ENCODE peak calls at places on chromosomes 13 and 19, in six cellular contexts. One of them, this sample, is unnamed.

GRCh38 chr13:35157143-35157755 is 215.2 kb downstream of the NBEA start:
- DNase-seq in K562: peak; percentile 6
- DNase-seq in fibroblast of lung: peak; percentile 46
- DNase-seq in WERI-Rb-1: peak; percentile 15
- DNase-seq in neural progenitor cell: peak; percentile 55
- DNase-seq in lower lobe of right lung: no peak
- DNase-seq in this sample: no peak

GRCh38 chr19:13256918-13257317 is 106.7 kb downstream of the IER2 start:
- DNase-seq in K562: no peak
- DNase-seq in fibroblast of lung: no peak
- DNase-seq in WERI-Rb-1: no peak
- DNase-seq in neural progenitor cell: no peak
- DNase-seq in lower lobe of right lung: no peak
- DNase-seq in this sample: no peak

GRCh38 chr13:26678796-26679195 is 81.8 kb downstream of the GPR12 start:
- DNase-seq in K562: peak; percentile 8
- DNase-seq in fibroblast of lung: no peak
- DNase-seq in WERI-Rb-1: no peak
- DNase-seq in neural progenitor cell: no peak
- DNase-seq in lower lobe of right lung: no peak
- DNase-seq in this sample: no peak

GRCh38 chr19:46907880-46908279 is 47.1 kb downstream of the ARHGAP35 start:
- DNase-seq in K562: no peak
- DNase-seq in fibroblast of lung: no peak
- DNase-seq in WERI-Rb-1: no peak
- DNase-seq in neural progenitor cell: no peak
- DNase-seq in lower lobe of right lung: no peak
- DNase-seq in this sample: no peak

GRCh38 chr13:27446986-27447583 is 3.3 kb downstream of the MTIF3 start:
- DNase-seq in K562: no peak
- DNase-seq in fibroblast of lung: no peak
- DNase-seq in WERI-Rb-1: no peak
- DNase-seq in neural progenitor cell: no peak
- DNase-seq in lower lobe of right lung: no peak
- DNase-seq in this sample: no peak

GRCh38 chr13:100870898-100871297 is 196.3 kb upstream of the TMTC4 start:
- DNase-seq in K562: no peak
- DNase-seq in fibroblast of lung: no peak
- DNase-seq in WERI-Rb-1: peak; percentile 58
- DNase-seq in neural progenitor cell: no peak
- DNase-seq in lower lobe of right lung: no peak
- DNase-seq in this sample: no peak

GRCh38 chr13:106151056-106151699 is 384.3 kb downstream of the EFNB2 start:
- DNase-seq in K562: no peak
- DNase-seq in fibroblast of lung: peak; percentile 100
- DNase-seq in WERI-Rb-1: no peak
- DNase-seq in neural progenitor cell: peak; percentile 63
- DNase-seq in lower lobe of right lung: no peak
- DNase-seq in this sample: no peak

GRCh38 chr19:639251-640155 is at the start of gene FGF22:
- DNase-seq in K562: peak; percentile 99
- DNase-seq in fibroblast of lung: peak; percentile 81
- DNase-seq in WERI-Rb-1: peak; percentile 92
- DNase-seq in neural progenitor cell: peak; percentile 96
- DNase-seq in lower lobe of right lung: peak; percentile 93
- DNase-seq in this sample: peak; percentile 98

GRCh38 chr13:101624210-101624922 is 171.9 kb downstream of the ITGBL1 start:
- DNase-seq in K562: no peak
- DNase-seq in fibroblast of lung: no peak
- DNase-seq in WERI-Rb-1: no peak
- DNase-seq in neural progenitor cell: peak; percentile 6
- DNase-seq in lower lobe of right lung: no peak
- DNase-seq in this sample: no peak

GRCh38 chr13:77980592-77980991 is 62.0 kb upstream of the EDNRB start:
- DNase-seq in K562: no peak
- DNase-seq in fibroblast of lung: peak; percentile 80
- DNase-seq in WERI-Rb-1: no peak
- DNase-seq in neural progenitor cell: peak; percentile 4
- DNase-seq in lower lobe of right lung: no peak
- DNase-seq in this sample: no peak

GRCh38 chr13:35025314-35025713 is 83.2 kb downstream of the NBEA start:
- DNase-seq in K562: no peak
- DNase-seq in fibroblast of lung: no peak
- DNase-seq in WERI-Rb-1: no peak
- DNase-seq in neural progenitor cell: no peak
- DNase-seq in lower lobe of right lung: no peak
- DNase-seq in this sample: no peak

GRCh38 chr19:5003781-5004180 is 34.9 kb downstream of the KDM4B start:
- DNase-seq in K562: no peak
- DNase-seq in fibroblast of lung: no peak
- DNase-seq in WERI-Rb-1: no peak
- DNase-seq in neural progenitor cell: no peak
- DNase-seq in lower lobe of right lung: no peak
- DNase-seq in this sample: no peak

GRCh38 chr13:88074794-88075509 is 403.8 kb downstream of the SLITRK5 start:
- DNase-seq in K562: no peak
- DNase-seq in fibroblast of lung: no peak
- DNase-seq in WERI-Rb-1: no peak
- DNase-seq in neural progenitor cell: no peak
- DNase-seq in lower lobe of right lung: no peak
- DNase-seq in this sample: no peak

GRCh38 chr13:28267495-28267894 is 129.2 kb downstream of the PAN3 start:
- DNase-seq in K562: no peak
- DNase-seq in fibroblast of lung: no peak
- DNase-seq in WERI-Rb-1: no peak
- DNase-seq in neural progenitor cell: no peak
- DNase-seq in lower lobe of right lung: no peak
- DNase-seq in this sample: no peak

GRCh38 chr19:17136026-17136425 is 60.4 kb downstream of the MYO9B start:
- DNase-seq in K562: no peak
- DNase-seq in fibroblast of lung: peak; percentile 7
- DNase-seq in WERI-Rb-1: peak; percentile 20
- DNase-seq in neural progenitor cell: peak; percentile 20
- DNase-seq in lower lobe of right lung: no peak
- DNase-seq in this sample: no peak

GRCh38 chr19:48659768-48660167 is 13.0 kb downstream of the NTN5 start:
- DNase-seq in K562: no peak
- DNase-seq in fibroblast of lung: no peak
- DNase-seq in WERI-Rb-1: no peak
- DNase-seq in neural progenitor cell: no peak
- DNase-seq in lower lobe of right lung: peak; percentile 57
- DNase-seq in this sample: no peak

GRCh38 chr13:76715621-76716020 is 170.6 kb downstream of the KCTD12 start:
- DNase-seq in K562: no peak
- DNase-seq in fibroblast of lung: no peak
- DNase-seq in WERI-Rb-1: no peak
- DNase-seq in neural progenitor cell: peak; percentile 44
- DNase-seq in lower lobe of right lung: no peak
- DNase-seq in this sample: no peak

GRCh38 chr19:10587022-10587838 is at the start of gene AP1M2:
- DNase-seq in K562: peak; percentile 3
- DNase-seq in fibroblast of lung: no peak
- DNase-seq in WERI-Rb-1: no peak
- DNase-seq in neural progenitor cell: no peak
- DNase-seq in lower lobe of right lung: peak; percentile 73
- DNase-seq in this sample: no peak

GRCh38 chr13:112331675-112332074 is 44.5 kb upstream of the SPACA7 start:
- DNase-seq in K562: no peak
- DNase-seq in fibroblast of lung: no peak
- DNase-seq in WERI-Rb-1: no peak
- DNase-seq in neural progenitor cell: peak; percentile 69
- DNase-seq in lower lobe of right lung: no peak
- DNase-seq in this sample: no peak

GRCh38 chr13:99087954-99088491 is 110.2 kb upstream of the DOCK9 start:
- DNase-seq in K562: no peak
- DNase-seq in fibroblast of lung: no peak
- DNase-seq in WERI-Rb-1: peak; percentile 45
- DNase-seq in neural progenitor cell: peak; percentile 37
- DNase-seq in lower lobe of right lung: no peak
- DNase-seq in this sample: no peak

GRCh38 chr19:8392017-8392591 is 1.9 kb downstream of the RAB11B start:
- DNase-seq in K562: no peak
- DNase-seq in fibroblast of lung: peak; percentile 29
- DNase-seq in WERI-Rb-1: no peak
- DNase-seq in neural progenitor cell: no peak
- DNase-seq in lower lobe of right lung: peak; percentile 48
- DNase-seq in this sample: no peak

GRCh38 chr13:37539176-37539575 is 59.4 kb downstream of the POSTN start:
- DNase-seq in K562: no peak
- DNase-seq in fibroblast of lung: peak; percentile 27
- DNase-seq in WERI-Rb-1: no peak
- DNase-seq in neural progenitor cell: no peak
- DNase-seq in lower lobe of right lung: no peak
- DNase-seq in this sample: no peak

GRCh38 chr19:44807162-44807561 is 1.7 kb upstream of the BCAM start:
- DNase-seq in K562: no peak
- DNase-seq in fibroblast of lung: no peak
- DNase-seq in WERI-Rb-1: no peak
- DNase-seq in neural progenitor cell: no peak
- DNase-seq in lower lobe of right lung: peak; percentile 57
- DNase-seq in this sample: no peak

GRCh38 chr19:48633148-48634035 is 3.8 kb downstream of the DBP start:
- DNase-seq in K562: peak; percentile 49
- DNase-seq in fibroblast of lung: no peak
- DNase-seq in WERI-Rb-1: peak; percentile 87
- DNase-seq in neural progenitor cell: no peak
- DNase-seq in lower lobe of right lung: no peak
- DNase-seq in this sample: no peak

GRCh38 chr19:19305696-19306095 is 14.6 kb downstream of the SUGP1 start:
- DNase-seq in K562: no peak
- DNase-seq in fibroblast of lung: no peak
- DNase-seq in WERI-Rb-1: no peak
- DNase-seq in neural progenitor cell: no peak
- DNase-seq in lower lobe of right lung: no peak
- DNase-seq in this sample: no peak

GRCh38 chr19:19304186-19304975 is 15.9 kb downstream of the SUGP1 start:
- DNase-seq in K562: peak; percentile 6
- DNase-seq in fibroblast of lung: no peak
- DNase-seq in WERI-Rb-1: no peak
- DNase-seq in neural progenitor cell: no peak
- DNase-seq in lower lobe of right lung: no peak
- DNase-seq in this sample: no peak

GRCh38 chr19:19306191-19306590 is 14.1 kb downstream of the SUGP1 start:
- DNase-seq in K562: no peak
- DNase-seq in fibroblast of lung: no peak
- DNase-seq in WERI-Rb-1: no peak
- DNase-seq in neural progenitor cell: no peak
- DNase-seq in lower lobe of right lung: no peak
- DNase-seq in this sample: no peak

GRCh38 chr19:19303411-19303810 is 16.9 kb downstream of the SUGP1 start:
- DNase-seq in K562: no peak
- DNase-seq in fibroblast of lung: no peak
- DNase-seq in WERI-Rb-1: no peak
- DNase-seq in neural progenitor cell: no peak
- DNase-seq in lower lobe of right lung: no peak
- DNase-seq in this sample: no peak

DNA sequence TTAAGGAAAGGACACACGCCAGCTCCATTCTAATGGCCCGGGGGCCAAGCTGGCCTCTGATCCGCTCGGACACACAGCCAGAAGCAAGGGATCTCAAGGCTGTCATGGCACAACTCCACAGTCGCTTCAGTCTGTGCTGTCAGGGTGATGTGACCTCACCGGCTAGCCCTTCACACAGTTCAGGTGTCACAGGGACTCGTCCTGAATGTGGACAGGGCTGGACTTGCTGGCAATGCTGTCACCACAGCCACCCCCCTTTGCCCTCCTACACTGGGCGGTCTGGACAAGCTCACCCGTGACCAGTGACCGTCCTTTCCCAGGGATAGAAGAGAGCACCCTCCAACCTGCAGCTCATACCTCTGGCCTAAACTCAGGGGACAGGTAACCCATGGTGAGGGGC is 15.2 kb downstream of the SUGP1 start:
- DNase-seq in K562: no peak
- DNase-seq in fibroblast of lung: no peak
- DNase-seq in WERI-Rb-1: no peak
- DNase-seq in neural progenitor cell: no peak
- DNase-seq in lower lobe of right lung: no peak
- DNase-seq in this sample: no peak
- H3K36me3 ChIP-seq in K562: peaks cover 91% of the 10 kb centered on the region
- H3K36me3 ChIP-seq in fibroblast of lung: peaks cover 18% of the 10 kb centered on the region
- H3K36me3 ChIP-seq in WERI-Rb-1: peaks cover 92% of the 10 kb centered on the region
- H3K36me3 ChIP-seq in neural progenitor cell: no peaks in the 10 kb centered on the region
- H3K36me3 ChIP-seq in lower lobe of right lung: peaks cover 99% of the 10 kb centered on the region
- H3K36me3 ChIP-seq in this sample: peaks cover 12% of the 10 kb centered on the region

GRCh38 chr19:38684862-38685665 is 37.6 kb downstream of the ACTN4 start:
- DNase-seq in K562: no peak
- DNase-seq in fibroblast of lung: no peak
- DNase-seq in WERI-Rb-1: peak; percentile 53
- DNase-seq in neural progenitor cell: peak; percentile 21
- DNase-seq in lower lobe of right lung: no peak
- DNase-seq in this sample: no peak
- H3K36me3 ChIP-seq in K562: peaks cover 58% of the 10 kb centered on the region
- H3K36me3 ChIP-seq in fibroblast of lung: peaks cover 5% of the 10 kb centered on the region
- H3K36me3 ChIP-seq in WERI-Rb-1: peaks cover 38% of the 10 kb centered on the region
- H3K36me3 ChIP-seq in neural progenitor cell: no peaks in the 10 kb centered on the region
- H3K36me3 ChIP-seq in lower lobe of right lung: no peaks in the 10 kb centered on the region
- H3K36me3 ChIP-seq in this sample: no peaks in the 10 kb centered on the region

GRCh38 chr19:43330726-43331434 is 22.6 kb upstream of the CD177 start:
- DNase-seq in K562: no peak
- DNase-seq in fibroblast of lung: no peak
- DNase-seq in WERI-Rb-1: no peak
- DNase-seq in neural progenitor cell: no peak
- DNase-seq in lower lobe of right lung: no peak
- DNase-seq in this sample: no peak

GRCh38 chr19:43329989-43330388 is 23.5 kb upstream of the CD177 start:
- DNase-seq in K562: no peak
- DNase-seq in fibroblast of lung: no peak
- DNase-seq in WERI-Rb-1: no peak
- DNase-seq in neural progenitor cell: no peak
- DNase-seq in lower lobe of right lung: no peak
- DNase-seq in this sample: no peak

GRCh38 chr19:43332058-43332922 is 21.2 kb upstream of the CD177 start:
- DNase-seq in K562: no peak
- DNase-seq in fibroblast of lung: no peak
- DNase-seq in WERI-Rb-1: no peak
- DNase-seq in neural progenitor cell: no peak
- DNase-seq in lower lobe of right lung: no peak
- DNase-seq in this sample: no peak

GRCh38 chr19:43331435-43332010 is 22.0 kb upstream of the CD177 start:
- DNase-seq in K562: no peak
- DNase-seq in fibroblast of lung: no peak
- DNase-seq in WERI-Rb-1: no peak
- DNase-seq in neural progenitor cell: no peak
- DNase-seq in lower lobe of right lung: no peak
- DNase-seq in this sample: no peak
- H3K36me3 ChIP-seq in K562: no peaks in the 10 kb centered on the region
- H3K36me3 ChIP-seq in fibroblast of lung: no peaks in the 10 kb centered on the region
- H3K36me3 ChIP-seq in WERI-Rb-1: no peaks in the 10 kb centered on the region
- H3K36me3 ChIP-seq in neural progenitor cell: no peaks in the 10 kb centered on the region
- H3K36me3 ChIP-seq in lower lobe of right lung: no peaks in the 10 kb centered on the region
- H3K36me3 ChIP-seq in this sample: no peaks in the 10 kb centered on the region

DNA sequence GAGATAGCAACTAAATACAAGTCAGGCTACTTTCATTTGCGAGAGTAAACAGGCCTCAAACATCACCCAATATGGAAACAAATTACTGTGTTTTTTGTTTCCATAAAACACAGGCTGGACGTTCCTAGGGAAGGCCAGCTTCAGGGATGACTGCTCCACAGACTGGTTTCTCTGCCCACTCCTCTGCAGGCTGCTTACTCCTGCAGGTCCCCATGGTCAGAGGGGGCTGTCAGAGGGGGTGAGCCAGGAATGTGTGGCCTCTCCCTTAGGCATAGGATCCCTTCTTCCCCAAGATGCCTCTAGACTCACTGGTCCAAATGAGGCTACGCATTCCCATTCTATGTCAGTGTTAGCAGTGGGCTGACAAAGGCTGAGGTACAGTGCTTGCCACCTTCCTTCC is 229.9 kb downstream of the LHFPL6 start:
- DNase-seq in K562: no peak
- DNase-seq in fibroblast of lung: no peak
- DNase-seq in WERI-Rb-1: no peak
- DNase-seq in neural progenitor cell: no peak
- DNase-seq in lower lobe of right lung: no peak
- DNase-seq in this sample: no peak
- H3K36me3 ChIP-seq in K562: no peaks in the 10 kb centered on the region
- H3K36me3 ChIP-seq in fibroblast of lung: no peaks in the 10 kb centered on the region
- H3K36me3 ChIP-seq in WERI-Rb-1: no peaks in the 10 kb centered on the region
- H3K36me3 ChIP-seq in neural progenitor cell: no peaks in the 10 kb centered on the region
- H3K36me3 ChIP-seq in lower lobe of right lung: no peaks in the 10 kb centered on the region
- H3K36me3 ChIP-seq in this sample: no peaks in the 10 kb centered on the region

This sample was measured in aorta.